ENCODE peak calls at places on chromosome 1, in five cellular contexts. P is activated CD8-positive, alpha-beta T cell treated with anti-CD3 and anti-CD28 coated beads for 36 hours; Y is testis; J is left ventricle myocardium inferior; Z is AG04449. M is an unnamed sample.

GRCh38 chr1:76998582-76999189 is 131.4 kb downstream of the ST6GALNAC5 start:
- DNase-seq in P (no peak), J (no peak), Z (peak; percentile 65), Y (no peak), M (no peak)

GRCh38 chr1:1318131-1318652 is 6.3 kb downstream of the INTS11 start:
- DNase-seq in Z (peak; percentile 57), J (peak; percentile 85), P (no peak), Y (peak; percentile 91), M (no peak)

GRCh38 chr1:2041887-2042286 is 8.3 kb upstream of the PRKCZ start:
- DNase-seq in Y (no peak), Z (no peak), J (no peak), P (no peak), M (no peak)

GRCh38 chr1:40929145-40929544 is 50.4 kb upstream of the CTPS1 start:
- DNase-seq in Z (no peak), P (no peak), Y (no peak), J (no peak), M (no peak)

GRCh38 chr1:48661726-48662483 is 114.8 kb downstream of the BEND5 start:
- DNase-seq in J (no peak), Z (no peak), Y (no peak), P (no peak), M (no peak)

GRCh38 chr1:195939844-195940243 is 668.4 kb downstream of the KCNT2 start:
- DNase-seq in Y (no peak), J (no peak), P (no peak), Z (no peak), M (no peak)

GRCh38 chr1:3625151-3625907 is 514 bp downstream of the TPRG1L start:
- DNase-seq in J (no peak), P (peak; percentile 37), Y (peak; percentile 79), Z (no peak), M (no peak)

GRCh38 chr1:54546651-54547348 is 1.2 kb upstream of the ACOT11 start:
- DNase-seq in Y (no peak), P (no peak), J (no peak), Z (no peak), M (peak; percentile 26)

GRCh38 chr1:202154766-202155477 is 5.5 kb downstream of the PTPN7 start:
- DNase-seq in Y (peak; percentile 72), P (peak; percentile 71), Z (peak; percentile 26), J (no peak), M (no peak)

GRCh38 chr1:108962681-108963051 is 618 bp downstream of the CLCC1 start:
- DNase-seq in Y (peak; percentile 50), J (no peak), P (peak; percentile 58), Z (no peak), M (no peak)

GRCh38 chr1:108961198-108961597 is 2.1 kb downstream of the CLCC1 start:
- DNase-seq in Z (no peak), P (peak; percentile 55), J (no peak), Y (no peak), M (no peak)

GRCh38 chr1:108961752-108962486 is 1.4 kb downstream of the CLCC1 start:
- DNase-seq in Z (no peak), J (no peak), P (no peak), Y (no peak), M (no peak)

GRCh38 chr1:108960719-108961118 is 2.6 kb downstream of the CLCC1 start:
- DNase-seq in J (no peak), P (no peak), Y (no peak), Z (no peak), M (no peak)

GRCh38 chr1:108963052-108963686 is at the start of gene CLCC1:
- DNase-seq in Y (peak; percentile 96), J (peak; percentile 93), P (peak; percentile 96), Z (peak; percentile 21), M (peak; percentile 95)
- TF ChIP-seq CTCF in Y (no peak), J (no peak), P (no peak), Z (no peak), M (no peak)

GRCh38 chr1:60978421-60979357 is 103.7 kb upstream of the NFIA start:
- DNase-seq in Z (no peak), J (peak; percentile 30), Y (no peak), P (peak; percentile 53), M (peak; percentile 44)
- TF ChIP-seq CTCF in Z (peak; percentile 76), J (peak; percentile 65), Y (no peak), P (peak; percentile 33), M (peak; percentile 51)

GRCh38 chr1:108124622-108125311 is 75.4 kb downstream of the SLC25A24 start:
- DNase-seq in P (no peak), J (no peak), Z (no peak), Y (no peak), M (no peak)

GRCh38 chr1:108120163-108120562 is 80.0 kb downstream of the SLC25A24 start:
- DNase-seq in Y (no peak), J (no peak), Z (no peak), P (no peak), M (no peak)

GRCh38 chr1:108119500-108119899 is 80.6 kb downstream of the SLC25A24 start:
- DNase-seq in Z (no peak), J (no peak), Y (no peak), P (no peak), M (no peak)

GRCh38 chr1:108124023-108124422 is 76.1 kb downstream of the SLC25A24 start:
- DNase-seq in Y (no peak), Z (no peak), P (no peak), J (no peak), M (no peak)

GRCh38 chr1:108121361-108122143 is 78.6 kb downstream of the SLC25A24 start:
- DNase-seq in P (no peak), J (peak; percentile 42), Y (peak; percentile 33), Z (no peak), M (no peak)
- TF ChIP-seq CTCF in P (no peak), J (peak; percentile 21), Y (no peak), Z (no peak), M (no peak)

DNA sequence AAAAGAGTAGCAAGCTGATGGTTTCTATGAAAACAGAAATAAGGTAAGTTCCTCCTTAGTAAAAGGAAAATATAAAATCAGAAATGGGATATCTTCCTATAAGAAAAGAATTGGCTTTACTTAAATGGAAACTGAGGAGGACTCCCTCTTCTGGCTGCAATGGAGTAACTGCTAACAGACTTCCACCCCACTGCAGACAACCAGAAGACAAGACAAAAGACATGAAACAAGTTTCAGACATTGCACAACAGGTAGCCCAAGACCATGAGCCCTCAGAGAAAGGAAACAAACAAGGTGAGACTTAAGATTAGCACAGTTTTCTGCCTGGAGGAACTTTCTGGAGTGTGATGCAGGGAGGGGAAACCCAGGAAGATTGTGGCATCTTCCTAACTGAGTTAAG is 17.0 kb upstream of the OLFML2B start:
- DNase-seq in P (no peak), Z (no peak), J (no peak), Y (no peak), M (no peak)
- TF ChIP-seq CTCF in P (no peak), Z (peak; percentile 55), J (peak; percentile 42), Y (no peak), M (peak; percentile 30)

GRCh38 chr1:91501527-91501859 is 842 bp downstream of the CDC7 start:
- DNase-seq in Y (peak; percentile 17), J (no peak), Z (no peak), P (peak; percentile 43), M (peak; percentile 50)
- TF ChIP-seq CTCF in Y (peak; percentile 4), J (no peak), Z (no peak), P (peak; percentile 35), M (peak; percentile 13)

DNA sequence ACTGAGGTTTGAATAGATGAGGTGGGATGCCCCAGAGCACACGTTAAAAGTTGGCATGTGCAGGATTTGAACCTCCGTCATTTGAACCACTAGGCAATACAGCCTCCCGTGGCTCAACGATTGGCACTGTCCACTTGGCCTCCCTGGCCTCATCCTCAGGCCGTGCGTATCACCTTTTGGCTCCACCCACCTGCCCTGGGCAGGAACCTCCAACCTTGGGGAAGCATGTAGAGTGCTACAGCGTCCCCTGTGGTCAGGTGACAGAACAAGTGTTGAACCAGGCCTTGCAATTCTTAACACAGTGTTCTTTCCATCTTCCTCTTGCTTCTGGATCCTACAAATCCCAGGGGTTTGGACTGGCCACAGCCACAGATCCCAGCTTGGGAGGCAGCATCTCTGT is 112.6 kb downstream of the PAX7 start:
- DNase-seq in Z (no peak), P (no peak), Y (no peak), J (no peak), M (no peak)
- TF ChIP-seq CTCF in Z (no peak), P (no peak), Y (no peak), J (no peak), M (no peak)

DNA sequence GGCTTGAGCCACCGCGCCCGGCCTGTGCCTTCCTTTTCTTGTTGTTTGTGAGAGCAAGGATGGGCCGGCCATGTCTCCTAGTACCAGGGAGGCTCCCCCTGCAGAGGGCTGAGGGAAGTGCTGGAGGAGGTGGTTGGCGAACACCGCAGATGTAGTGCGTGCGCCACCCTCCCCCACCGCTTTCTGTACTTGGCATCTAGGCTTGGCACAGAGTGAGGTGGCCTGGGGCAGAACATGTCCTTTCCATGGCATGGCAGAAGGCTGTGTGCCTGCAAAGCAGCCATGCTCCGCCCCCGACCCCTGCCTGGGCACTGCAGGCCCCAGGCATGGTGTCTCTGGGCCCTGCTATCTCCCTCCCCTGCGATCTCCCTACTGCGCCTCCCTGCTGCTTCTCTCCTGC is 30.7 kb downstream of the ALPL start:
- DNase-seq in J (peak; percentile 64), Z (no peak), P (peak; percentile 24), Y (peak; percentile 80), M (no peak)
- TF ChIP-seq CTCF in J (peak; percentile 57), Z (peak; percentile 48), P (no peak), Y (no peak), M (no peak)

M was measured in GM13977.